ENCODE peak calls at places on chromosomes 6 and 20, in four cellular contexts. O is IMR-90, R is Peyer's patch, N is tibial nerve. F is an unnamed sample. For H3K9me3, the result is how much of the 10 kb centered on the place peaks cover.

GRCh38 chr20:33680681-33681080 is 5.5 kb downstream of the E2F1 start:
- DNase-seq in O (peak), R (no peak), N (no peak), F (no peak)

GRCh38 chr20:58651823-58652605 is 931 bp downstream of the STX16 start:
- DNase-seq in O (peak), R (peak), N (no peak), F (peak)

GRCh38 chr6:32406197-32406596 is 784 bp downstream of the BTNL2 start:
- DNase-seq in O (no peak), R (no peak), N (no peak), F (no peak)

GRCh38 chr6:12656841-12657435 is 59.6 kb upstream of the PHACTR1 start:
- DNase-seq in O (no peak), R (no peak), N (no peak), F (no peak)

GRCh38 chr20:25082498-25082873 is 545 bp upstream of the VSX1 start:
- DNase-seq in O (no peak), R (no peak), N (no peak), F (no peak)

GRCh38 chr20:40945754-40946451 is 82.7 kb upstream of the TOP1 start:
- DNase-seq in O (peak), R (peak), N (peak), F (no peak)

GRCh38 chr6:154099211-154099610 is 60.2 kb downstream of the OPRM1 start:
- DNase-seq in O (no peak), R (no peak), N (no peak), F (no peak)

GRCh38 chr6:107113460-107114212 is 1.7 kb downstream of the BEND3 start:
- DNase-seq in O (no peak), R (peak), N (no peak), F (no peak)

GRCh38 chr6:144062757-144063156 is 32.6 kb downstream of the SF3B5 start:
- DNase-seq in O (no peak), R (no peak), N (no peak), F (no peak)

GRCh38 chr6:133248241-133249001 is 7.3 kb downstream of the EYA4 start:
- DNase-seq in O (peak), R (no peak), N (no peak), F (no peak)

GRCh38 chr6:109299695-109300564 is 82.3 kb downstream of the CD164 start:
- DNase-seq in O (no peak), R (no peak), N (no peak), F (peak)

GRCh38 chr6:56570434-56571359 is 72.0 kb downstream of the DST start:
- DNase-seq in O (peak), R (no peak), N (no peak), F (no peak)

GRCh38 chr6:137766596-137767370 is 100.3 kb upstream of the TNFAIP3 start:
- DNase-seq in O (no peak), R (no peak), N (no peak), F (no peak)

GRCh38 chr6:27168108-27168507 is 79.4 kb upstream of the PRSS16 start:
- DNase-seq in O (peak), R (no peak), N (no peak), F (no peak)

GRCh38 chr20:33139467-33139866 is 28.5 kb upstream of the BPIFA2 start:
- DNase-seq in O (no peak), R (no peak), N (no peak), F (no peak)

GRCh38 chr6:14567842-14568241 is 450.3 kb downstream of the CD83 start:
- DNase-seq in O (no peak), R (no peak), N (no peak), F (no peak)

GRCh38 chr6:33621396-33622388 is 570 bp downstream of the ITPR3 start:
- DNase-seq in O (no peak), R (peak), N (peak), F (no peak)

GRCh38 chr6:3841711-3842565 is 7.2 kb upstream of the FAM50B start:
- DNase-seq in O (peak), R (no peak), N (no peak), F (peak)
- TF ChIP-seq POLR2A in O (no peak), R (no peak), N (no peak), F (peak)

DNA sequence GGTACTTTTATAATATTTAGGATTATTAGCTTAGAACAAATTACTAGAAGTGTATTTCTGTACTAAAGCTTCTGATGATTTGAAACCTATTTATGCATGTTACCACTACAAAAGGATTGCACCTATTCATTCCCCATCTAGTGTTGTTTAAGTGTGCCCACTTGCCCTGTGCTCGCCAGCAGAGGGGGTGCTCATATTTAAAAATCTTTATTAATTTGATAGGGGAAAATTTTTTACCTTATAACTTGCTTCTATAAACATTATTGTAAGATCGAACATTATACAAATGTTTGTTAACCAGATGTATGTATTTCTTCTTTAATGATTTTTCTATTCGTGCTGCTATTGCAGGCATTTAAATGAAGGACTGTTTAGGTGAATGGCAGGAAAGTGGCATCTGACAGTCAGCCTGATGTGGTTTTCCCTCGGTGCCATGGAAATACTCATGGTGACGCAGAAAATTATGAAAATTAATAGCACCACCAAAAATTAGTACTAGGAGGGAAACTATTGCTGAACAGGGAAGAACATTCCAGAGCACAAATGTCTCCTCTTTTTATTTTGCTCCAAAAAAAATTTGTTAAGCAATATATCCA is 44.1 kb upstream of the FNDC1 start:
- DNase-seq in O (no peak), R (no peak), N (no peak), F (no peak)
- TF ChIP-seq CTCF in O (peak), R (no peak), N (no peak), F (no peak)

DNA sequence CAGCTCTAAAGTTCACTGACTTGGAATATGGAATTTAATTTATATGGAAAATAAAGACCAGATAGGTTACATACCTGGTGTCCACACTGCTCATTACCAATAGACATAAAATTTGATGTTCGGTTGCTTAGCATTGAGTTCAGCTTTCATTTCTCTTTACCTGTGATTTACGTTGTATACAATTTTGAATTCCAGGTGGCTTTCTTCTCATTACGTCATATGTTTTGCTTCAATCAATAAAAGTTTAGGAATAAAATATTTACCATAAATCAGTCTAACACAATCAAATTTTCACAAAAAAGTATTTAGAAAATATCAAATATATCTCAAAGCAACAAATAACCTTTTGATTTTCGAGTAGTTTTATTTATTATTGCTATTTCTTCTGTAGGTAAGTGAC is 40.8 kb downstream of the HDGFL1 start:
- DNase-seq in O (no peak), R (no peak), N (no peak), F (no peak)
- H3K9me3 ChIP-seq in O (under half), R (under half), N (under half), F (under half)

GRCh38 chr20:645318-646106 is 7.5 kb downstream of the SRXN1 start:
- DNase-seq in O (peak), R (peak), N (peak), F (peak)
- TF ChIP-seq POLR2A in O (no peak), R (no peak), N (no peak), F (no peak)